ENCODE peak calls at places on chromosomes 7 and 10, in ten cellular contexts. J, C, H, L, I, B, V, W, X and A are unnamed samples.

GRCh38 chr10:121791761-121792160 is 136.1 kb downstream of the ATE1 start:
- DNase-seq in I (no peak), V (no peak), W (no peak), L (no peak), C (no peak), B (peak; percentile 13), J (no peak), X (no peak), H (no peak), A (no peak)

GRCh38 chr7:74218343-74218698 is 8.5 kb downstream of the LAT2 start:
- DNase-seq in J (no peak), B (no peak), L (no peak), V (no peak), I (no peak), W (no peak), H (no peak), X (no peak), C (no peak), A (no peak)

GRCh38 chr10:92550924-92551323 is 23.0 kb downstream of the IDE start:
- DNase-seq in B (no peak), J (no peak), V (no peak), W (no peak), H (no peak), C (no peak), I (no peak), L (no peak), X (no peak), A (no peak)

GRCh38 chr7:81882086-81882485 is 112.2 kb upstream of the HGF start:
- DNase-seq in B (no peak), W (no peak), X (no peak), C (no peak), J (no peak), L (no peak), I (no peak), V (no peak), H (no peak), A (no peak)

GRCh38 chr7:35754741-35755140 is 46.1 kb upstream of the SEPTIN7 start:
- DNase-seq in C (no peak), B (peak; percentile 17), L (no peak), X (no peak), I (no peak), J (no peak), V (peak; percentile 49), W (no peak), H (no peak), A (no peak)

GRCh38 chr7:130394421-130395188 is 14.3 kb downstream of the CPA1 start:
- DNase-seq in X (peak; percentile 53), V (no peak), W (no peak), L (no peak), H (no peak), I (no peak), C (no peak), B (no peak), J (peak; percentile 34), A (no peak)

GRCh38 chr10:88702848-88703597 is 3.0 kb upstream of the LIPK start:
- DNase-seq in L (no peak), V (no peak), C (no peak), J (no peak), X (no peak), B (peak; percentile 35), I (peak; percentile 92), W (no peak), H (no peak), A (no peak)

GRCh38 chr7:134084488-134085144 is 42.5 kb upstream of the LRGUK start:
- DNase-seq in H (no peak), L (no peak), V (no peak), B (no peak), C (no peak), W (no peak), J (no peak), X (no peak), I (no peak), A (no peak)

GRCh38 chr7:138460176-138460648 is at the start of gene TRIM24:
- DNase-seq in B (peak; percentile 96), C (peak; percentile 97), L (peak; percentile 96), X (no peak), H (peak; percentile 96), W (peak; percentile 96), I (no peak), V (peak; percentile 99), J (no peak), A (peak; percentile 93)

GRCh38 chr7:22195402-22195801 is 161.6 kb downstream of the RAPGEF5 start:
- DNase-seq in V (no peak), B (no peak), L (no peak), X (no peak), W (no peak), I (no peak), C (no peak), H (no peak), J (no peak), A (no peak)

GRCh38 chr7:65846008-65846570 is 26.8 kb upstream of the VKORC1L1 start:
- DNase-seq in B (no peak), I (no peak), J (no peak), X (no peak), L (no peak), W (no peak), V (no peak), C (no peak), H (no peak), A (no peak)
- H3K4me3 ChIP-seq in B (no peak overlapping the region), I (no peak overlapping the region), J (no peak overlapping the region), X (no peak overlapping the region), L (no peak overlapping the region), W (no peak overlapping the region), V (no peak overlapping the region), C (no peak overlapping the region), H (no peak overlapping the region), A (no peak overlapping the region)

GRCh38 chr10:124248646-124249045 is 155.2 kb upstream of the CHST15 start:
- DNase-seq in W (no peak), V (no peak), I (no peak), X (no peak), H (no peak), J (no peak), L (no peak), B (no peak), C (no peak), A (no peak)
- H3K4me1 ChIP-seq in W (no peaks in the 10 kb centered on the region), V (peaks cover 14% of the 10 kb centered on the region), I (no peaks in the 10 kb centered on the region), X (no peaks in the 10 kb centered on the region), H (no peaks in the 10 kb centered on the region), J (no peaks in the 10 kb centered on the region), L (no peaks in the 10 kb centered on the region), B (no peaks in the 10 kb centered on the region), C (peaks cover 9% of the 10 kb centered on the region), A (no peaks in the 10 kb centered on the region)

DNA sequence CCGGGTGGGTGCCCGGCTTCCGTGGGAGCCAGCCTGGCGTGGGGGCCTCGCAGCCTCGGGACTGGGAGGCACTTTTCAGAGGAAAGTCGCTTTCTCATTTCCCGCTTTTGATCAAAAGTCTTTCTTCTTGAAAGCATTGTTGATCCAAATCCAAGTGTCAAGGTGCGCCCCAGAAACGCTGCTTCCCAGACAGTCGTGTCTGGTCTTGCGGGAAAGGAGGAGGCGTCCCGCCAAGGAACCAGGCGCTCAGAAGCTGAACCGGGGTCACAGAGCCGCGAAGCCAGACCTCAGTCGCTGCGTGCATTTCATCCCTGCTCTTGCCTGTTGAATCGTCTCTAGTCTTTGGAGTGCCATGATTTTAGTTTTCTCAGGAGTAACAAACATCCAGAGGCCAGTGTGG is 1.1 kb upstream of the BNIP3 start:
- DNase-seq in H (no peak), W (no peak), C (no peak), I (no peak), B (no peak), V (no peak), L (no peak), J (no peak), X (no peak), A (no peak)
- H3K4me3 ChIP-seq in H (peak overlapping the region; percentile 77), W (peak overlapping the region; percentile 45), C (peak overlapping the region; percentile 99), I (no peak overlapping the region), B (peak overlapping the region; percentile 78), V (peak overlapping the region; percentile 71), L (peak overlapping the region; percentile 71), J (no peak overlapping the region), X (peak overlapping the region; percentile 64), A (peak overlapping the region; percentile 37)

GRCh38 chr10:5679036-5679435 is 5.6 kb upstream of the TASOR2 start:
- DNase-seq in J (no peak), V (no peak), C (no peak), H (no peak), I (no peak), L (no peak), W (no peak), B (no peak), X (no peak), A (no peak)

GRCh38 chr10:5683065-5683464 is 1.6 kb upstream of the TASOR2 start:
- DNase-seq in H (no peak), X (no peak), W (no peak), C (no peak), B (no peak), J (no peak), L (no peak), V (no peak), I (no peak), A (no peak)

GRCh38 chr10:5678397-5678983 is 6.1 kb upstream of the TASOR2 start:
- DNase-seq in X (no peak), H (no peak), I (no peak), C (no peak), B (no peak), V (no peak), J (no peak), W (no peak), L (no peak), A (no peak)

GRCh38 chr10:5681930-5682329 is 2.7 kb upstream of the TASOR2 start:
- DNase-seq in J (no peak), L (no peak), I (no peak), W (no peak), H (no peak), B (no peak), V (no peak), X (no peak), C (no peak), A (no peak)

DNA sequence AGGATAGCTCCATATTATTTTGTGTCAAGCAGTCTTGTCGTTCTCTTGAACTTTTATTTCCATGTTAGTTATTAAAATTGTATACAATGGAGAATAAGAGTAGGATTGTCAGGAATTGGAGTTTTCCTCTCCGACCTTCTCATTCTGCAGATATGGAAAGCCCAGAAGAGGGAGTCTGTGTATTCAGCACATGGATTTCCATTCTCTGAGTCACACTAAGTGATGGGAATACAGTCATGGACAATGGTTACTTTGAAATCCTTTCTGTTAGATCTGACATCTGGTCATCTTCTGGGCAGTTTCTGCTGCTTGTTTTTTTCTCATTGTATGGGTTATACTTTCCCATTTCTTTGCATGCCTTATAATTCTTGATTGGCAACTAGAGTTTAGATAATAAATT is 5.0 kb upstream of the TASOR2 start:
- DNase-seq in X (no peak), J (no peak), H (no peak), B (peak; percentile 77), I (peak; percentile 46), L (no peak), C (no peak), W (no peak), V (no peak), A (no peak)
- H3K4me1 ChIP-seq in X (peaks cover 3% of the 10 kb centered on the region), J (peaks cover 8% of the 10 kb centered on the region), H (no peaks in the 10 kb centered on the region), B (no peaks in the 10 kb centered on the region), I (peaks cover 5% of the 10 kb centered on the region), L (no peaks in the 10 kb centered on the region), C (peaks cover 4% of the 10 kb centered on the region), W (no peaks in the 10 kb centered on the region), V (peaks cover 5% of the 10 kb centered on the region), A (peaks cover 6% of the 10 kb centered on the region)